ENCODE peak calls at places on chromosome 13, in eight cellular contexts. One of them, this sample, is unnamed.

GRCh38 chr13:102273111-102273510 is 128.7 kb downstream of the FGF14 start:
- DNase-seq in CD4-positive, alpha-beta memory T cell: no peak
- DNase-seq in uterus: no peak
- DNase-seq in dorsolateral prefrontal cortex: no peak
- DNase-seq in fibroblast of lung: no peak
- DNase-seq in esophagus squamous epithelium: no peak
- DNase-seq in cardiac muscle cell: no peak
- DNase-seq in suprapubic skin: no peak
- DNase-seq in this sample: no peak

GRCh38 chr13:45468676-45469075 is 3.9 kb downstream of the COG3 start:
- DNase-seq in CD4-positive, alpha-beta memory T cell: no peak
- DNase-seq in uterus: no peak
- DNase-seq in dorsolateral prefrontal cortex: no peak
- DNase-seq in fibroblast of lung: no peak
- DNase-seq in esophagus squamous epithelium: no peak
- DNase-seq in cardiac muscle cell: no peak
- DNase-seq in suprapubic skin: no peak
- DNase-seq in this sample: no peak

GRCh38 chr13:100673831-100674362 is 698 bp downstream of the TMTC4 start:
- DNase-seq in CD4-positive, alpha-beta memory T cell: peak
- DNase-seq in uterus: peak
- DNase-seq in dorsolateral prefrontal cortex: peak
- DNase-seq in fibroblast of lung: peak
- DNase-seq in esophagus squamous epithelium: no peak
- DNase-seq in cardiac muscle cell: peak
- DNase-seq in suprapubic skin: no peak
- DNase-seq in this sample: peak

GRCh38 chr13:99404005-99404755 is 97.0 kb upstream of the GPR183 start:
- DNase-seq in CD4-positive, alpha-beta memory T cell: no peak
- DNase-seq in uterus: no peak
- DNase-seq in dorsolateral prefrontal cortex: no peak
- DNase-seq in fibroblast of lung: no peak
- DNase-seq in esophagus squamous epithelium: no peak
- DNase-seq in cardiac muscle cell: no peak
- DNase-seq in suprapubic skin: peak
- DNase-seq in this sample: no peak

GRCh38 chr13:101474419-101474957 is 22.0 kb downstream of the ITGBL1 start:
- DNase-seq in CD4-positive, alpha-beta memory T cell: no peak
- DNase-seq in uterus: no peak
- DNase-seq in dorsolateral prefrontal cortex: no peak
- DNase-seq in fibroblast of lung: peak
- DNase-seq in esophagus squamous epithelium: no peak
- DNase-seq in cardiac muscle cell: peak
- DNase-seq in suprapubic skin: no peak
- DNase-seq in this sample: no peak

GRCh38 chr13:56864451-56864850 is 276.3 kb upstream of the PRR20A start:
- DNase-seq in CD4-positive, alpha-beta memory T cell: no peak
- DNase-seq in uterus: no peak
- DNase-seq in dorsolateral prefrontal cortex: no peak
- DNase-seq in fibroblast of lung: no peak
- DNase-seq in esophagus squamous epithelium: no peak
- DNase-seq in cardiac muscle cell: no peak
- DNase-seq in suprapubic skin: no peak
- DNase-seq in this sample: no peak

GRCh38 chr13:93180376-93180966 is 46.1 kb upstream of the GPC6 start:
- DNase-seq in CD4-positive, alpha-beta memory T cell: no peak
- DNase-seq in uterus: no peak
- DNase-seq in dorsolateral prefrontal cortex: no peak
- DNase-seq in fibroblast of lung: peak
- DNase-seq in esophagus squamous epithelium: no peak
- DNase-seq in cardiac muscle cell: peak
- DNase-seq in suprapubic skin: no peak
- DNase-seq in this sample: no peak

GRCh38 chr13:30331331-30331771 is 24.0 kb upstream of the KATNAL1 start:
- DNase-seq in CD4-positive, alpha-beta memory T cell: no peak
- DNase-seq in uterus: peak
- DNase-seq in dorsolateral prefrontal cortex: no peak
- DNase-seq in fibroblast of lung: no peak
- DNase-seq in esophagus squamous epithelium: no peak
- DNase-seq in cardiac muscle cell: no peak
- DNase-seq in suprapubic skin: peak
- DNase-seq in this sample: peak

DNA sequence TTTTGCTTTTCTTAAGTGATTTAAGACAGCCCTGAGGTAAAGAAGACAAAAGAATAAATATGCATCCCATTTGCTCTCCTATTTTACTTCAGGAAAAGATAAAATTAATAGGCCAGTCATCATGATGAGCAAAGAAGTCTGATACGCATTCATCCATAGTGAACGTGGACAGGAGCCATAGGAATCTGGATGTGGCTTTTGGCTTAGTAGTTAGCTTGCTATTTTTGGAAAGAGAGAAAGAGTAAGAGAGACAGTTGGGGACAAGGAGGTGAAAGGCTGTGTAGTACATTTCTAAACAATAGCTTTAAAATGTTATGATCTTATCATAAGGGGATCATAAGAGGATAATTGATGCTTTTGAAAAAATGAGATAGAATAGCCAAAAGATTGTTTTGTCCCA is 545.2 kb downstream of the IRS2 start:
- DNase-seq in CD4-positive, alpha-beta memory T cell: no peak
- DNase-seq in uterus: no peak
- DNase-seq in dorsolateral prefrontal cortex: no peak
- DNase-seq in fibroblast of lung: no peak
- DNase-seq in esophagus squamous epithelium: no peak
- DNase-seq in cardiac muscle cell: no peak
- DNase-seq in suprapubic skin: no peak
- DNase-seq in this sample: no peak
- H3K27ac ChIP-seq in CD4-positive, alpha-beta memory T cell: no peak
- H3K27ac ChIP-seq in uterus: no peak
- H3K27ac ChIP-seq in dorsolateral prefrontal cortex: no peak
- H3K27ac ChIP-seq in fibroblast of lung: no peak
- H3K27ac ChIP-seq in esophagus squamous epithelium: no peak
- H3K27ac ChIP-seq in cardiac muscle cell: no peak
- H3K27ac ChIP-seq in suprapubic skin: no peak
- H3K27ac ChIP-seq in this sample: no peak

DNA sequence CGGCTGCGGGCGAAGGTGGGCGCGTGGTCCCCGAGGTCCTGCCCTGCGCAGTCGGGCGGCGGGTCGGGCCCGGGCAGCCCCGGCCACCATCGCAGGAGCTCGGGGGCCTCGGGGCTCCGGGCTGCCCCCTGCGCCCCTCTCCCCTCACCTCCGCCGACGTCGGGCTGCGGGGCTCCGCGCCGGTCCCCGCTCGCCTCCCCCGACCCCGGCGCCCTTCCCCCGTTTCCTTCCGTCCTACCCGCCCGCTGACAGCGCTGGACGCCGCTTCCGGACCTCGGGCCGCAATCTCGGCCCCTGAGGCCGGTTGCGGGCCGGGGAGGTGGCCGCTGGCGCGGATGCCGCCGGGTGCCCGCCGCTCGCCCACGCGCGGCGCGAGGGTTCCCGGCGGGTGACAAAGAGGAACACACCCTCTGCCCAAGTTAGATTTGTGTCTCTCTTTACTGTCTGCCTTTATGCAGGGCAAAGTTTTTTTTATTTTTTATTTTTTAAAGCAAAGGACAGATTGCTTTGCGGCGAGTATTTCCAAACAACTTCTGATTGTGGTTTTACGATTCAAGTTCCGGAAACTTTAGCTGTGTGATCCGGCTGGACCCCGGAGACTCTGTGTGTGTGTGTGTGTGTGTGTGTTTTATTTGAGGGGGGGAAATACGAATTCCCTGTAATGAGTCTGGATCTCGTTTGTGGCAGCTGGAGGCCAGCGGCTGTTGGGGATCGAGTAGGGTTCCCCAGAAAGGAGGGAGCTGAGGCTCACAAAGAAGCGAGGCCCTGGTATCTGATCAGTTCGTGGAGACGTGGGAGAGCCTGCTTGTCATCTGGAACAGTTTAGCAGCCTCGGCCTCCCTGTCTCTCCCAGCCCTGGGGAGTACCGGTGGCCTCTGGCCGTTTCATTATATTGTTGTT is 957 bp downstream of the FARP1 start:
- DNase-seq in CD4-positive, alpha-beta memory T cell: no peak
- DNase-seq in uterus: peak
- DNase-seq in dorsolateral prefrontal cortex: peak
- DNase-seq in fibroblast of lung: peak
- DNase-seq in esophagus squamous epithelium: no peak
- DNase-seq in cardiac muscle cell: peak
- DNase-seq in suprapubic skin: no peak
- DNase-seq in this sample: peak
- H3K27ac ChIP-seq in CD4-positive, alpha-beta memory T cell: no peak
- H3K27ac ChIP-seq in uterus: peak
- H3K27ac ChIP-seq in dorsolateral prefrontal cortex: peak
- H3K27ac ChIP-seq in fibroblast of lung: peak
- H3K27ac ChIP-seq in esophagus squamous epithelium: peak
- H3K27ac ChIP-seq in cardiac muscle cell: peak
- H3K27ac ChIP-seq in suprapubic skin: peak
- H3K27ac ChIP-seq in this sample: peak

GRCh38 chr13:28475916-28476725 is 18.8 kb downstream of the FLT1 start:
- DNase-seq in CD4-positive, alpha-beta memory T cell: no peak
- DNase-seq in uterus: no peak
- DNase-seq in dorsolateral prefrontal cortex: no peak
- DNase-seq in fibroblast of lung: peak
- DNase-seq in esophagus squamous epithelium: no peak
- DNase-seq in cardiac muscle cell: peak
- DNase-seq in suprapubic skin: no peak
- DNase-seq in this sample: no peak
- H3K27ac ChIP-seq in CD4-positive, alpha-beta memory T cell: no peak
- H3K27ac ChIP-seq in uterus: no peak
- H3K27ac ChIP-seq in dorsolateral prefrontal cortex: no peak
- H3K27ac ChIP-seq in fibroblast of lung: no peak
- H3K27ac ChIP-seq in esophagus squamous epithelium: no peak
- H3K27ac ChIP-seq in cardiac muscle cell: no peak
- H3K27ac ChIP-seq in suprapubic skin: no peak
- H3K27ac ChIP-seq in this sample: no peak

GRCh38 chr13:110280231-110280813 is 26.6 kb downstream of the COL4A1 start:
- DNase-seq in CD4-positive, alpha-beta memory T cell: no peak
- DNase-seq in uterus: no peak
- DNase-seq in dorsolateral prefrontal cortex: no peak
- DNase-seq in fibroblast of lung: no peak
- DNase-seq in esophagus squamous epithelium: no peak
- DNase-seq in cardiac muscle cell: no peak
- DNase-seq in suprapubic skin: no peak
- DNase-seq in this sample: no peak

GRCh38 chr13:110279684-110280083 is 27.3 kb downstream of the COL4A1 start:
- DNase-seq in CD4-positive, alpha-beta memory T cell: no peak
- DNase-seq in uterus: no peak
- DNase-seq in dorsolateral prefrontal cortex: no peak
- DNase-seq in fibroblast of lung: no peak
- DNase-seq in esophagus squamous epithelium: no peak
- DNase-seq in cardiac muscle cell: no peak
- DNase-seq in suprapubic skin: no peak
- DNase-seq in this sample: no peak

GRCh38 chr13:110281736-110282135 is 25.2 kb downstream of the COL4A1 start:
- DNase-seq in CD4-positive, alpha-beta memory T cell: no peak
- DNase-seq in uterus: no peak
- DNase-seq in dorsolateral prefrontal cortex: no peak
- DNase-seq in fibroblast of lung: no peak
- DNase-seq in esophagus squamous epithelium: no peak
- DNase-seq in cardiac muscle cell: no peak
- DNase-seq in suprapubic skin: no peak
- DNase-seq in this sample: no peak

GRCh38 chr13:110282316-110282841 is 24.6 kb downstream of the COL4A1 start:
- DNase-seq in CD4-positive, alpha-beta memory T cell: no peak
- DNase-seq in uterus: no peak
- DNase-seq in dorsolateral prefrontal cortex: no peak
- DNase-seq in fibroblast of lung: no peak
- DNase-seq in esophagus squamous epithelium: no peak
- DNase-seq in cardiac muscle cell: no peak
- DNase-seq in suprapubic skin: no peak
- DNase-seq in this sample: no peak

GRCh38 chr13:110280996-110281688 is 25.8 kb downstream of the COL4A1 start:
- DNase-seq in CD4-positive, alpha-beta memory T cell: no peak
- DNase-seq in uterus: peak
- DNase-seq in dorsolateral prefrontal cortex: no peak
- DNase-seq in fibroblast of lung: no peak
- DNase-seq in esophagus squamous epithelium: no peak
- DNase-seq in cardiac muscle cell: no peak
- DNase-seq in suprapubic skin: no peak
- DNase-seq in this sample: peak
- H3K27ac ChIP-seq in CD4-positive, alpha-beta memory T cell: no peak
- H3K27ac ChIP-seq in uterus: peak
- H3K27ac ChIP-seq in dorsolateral prefrontal cortex: no peak
- H3K27ac ChIP-seq in fibroblast of lung: peak
- H3K27ac ChIP-seq in esophagus squamous epithelium: peak
- H3K27ac ChIP-seq in cardiac muscle cell: no peak
- H3K27ac ChIP-seq in suprapubic skin: peak
- H3K27ac ChIP-seq in this sample: peak

GRCh38 chr13:73466561-73466960 is 407.8 kb downstream of the KLF5 start:
- DNase-seq in CD4-positive, alpha-beta memory T cell: no peak
- DNase-seq in uterus: no peak
- DNase-seq in dorsolateral prefrontal cortex: no peak
- DNase-seq in fibroblast of lung: no peak
- DNase-seq in esophagus squamous epithelium: no peak
- DNase-seq in cardiac muscle cell: no peak
- DNase-seq in suprapubic skin: no peak
- DNase-seq in this sample: no peak

GRCh38 chr13:73464758-73465628 is 406.2 kb downstream of the KLF5 start:
- DNase-seq in CD4-positive, alpha-beta memory T cell: no peak
- DNase-seq in uterus: no peak
- DNase-seq in dorsolateral prefrontal cortex: no peak
- DNase-seq in fibroblast of lung: no peak
- DNase-seq in esophagus squamous epithelium: no peak
- DNase-seq in cardiac muscle cell: no peak
- DNase-seq in suprapubic skin: no peak
- DNase-seq in this sample: no peak

GRCh38 chr13:73467103-73467502 is 408.3 kb downstream of the KLF5 start:
- DNase-seq in CD4-positive, alpha-beta memory T cell: no peak
- DNase-seq in uterus: no peak
- DNase-seq in dorsolateral prefrontal cortex: no peak
- DNase-seq in fibroblast of lung: no peak
- DNase-seq in esophagus squamous epithelium: no peak
- DNase-seq in cardiac muscle cell: peak
- DNase-seq in suprapubic skin: no peak
- DNase-seq in this sample: no peak

GRCh38 chr13:73462241-73462640 is 403.4 kb downstream of the KLF5 start:
- DNase-seq in CD4-positive, alpha-beta memory T cell: no peak
- DNase-seq in uterus: no peak
- DNase-seq in dorsolateral prefrontal cortex: no peak
- DNase-seq in fibroblast of lung: no peak
- DNase-seq in esophagus squamous epithelium: no peak
- DNase-seq in cardiac muscle cell: no peak
- DNase-seq in suprapubic skin: no peak
- DNase-seq in this sample: no peak

DNA sequence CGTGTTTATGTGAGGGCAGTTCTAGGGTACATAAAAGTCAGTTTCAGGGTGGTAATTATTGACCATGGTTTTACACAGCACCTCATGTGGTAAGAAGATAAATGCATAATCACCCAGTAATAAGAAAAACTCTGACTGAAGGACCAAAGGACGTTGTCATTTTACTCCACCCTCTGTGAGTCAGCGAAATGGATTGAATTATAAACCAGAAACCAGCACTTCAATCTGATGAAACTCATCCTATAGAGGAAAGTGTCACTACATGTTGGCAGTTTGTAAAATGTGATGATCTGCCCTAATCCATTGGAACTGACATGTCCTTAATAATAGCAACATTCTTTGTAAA is 406.8 kb downstream of the KLF5 start:
- DNase-seq in CD4-positive, alpha-beta memory T cell: no peak
- DNase-seq in uterus: no peak
- DNase-seq in dorsolateral prefrontal cortex: no peak
- DNase-seq in fibroblast of lung: peak
- DNase-seq in esophagus squamous epithelium: no peak
- DNase-seq in cardiac muscle cell: no peak
- DNase-seq in suprapubic skin: no peak
- DNase-seq in this sample: no peak
- H3K27ac ChIP-seq in CD4-positive, alpha-beta memory T cell: no peak
- H3K27ac ChIP-seq in uterus: no peak
- H3K27ac ChIP-seq in dorsolateral prefrontal cortex: no peak
- H3K27ac ChIP-seq in fibroblast of lung: no peak
- H3K27ac ChIP-seq in esophagus squamous epithelium: peak
- H3K27ac ChIP-seq in cardiac muscle cell: no peak
- H3K27ac ChIP-seq in suprapubic skin: peak
- H3K27ac ChIP-seq in this sample: no peak

GRCh38 chr13:44220948-44221347 is 152.7 kb upstream of the SERP2 start:
- DNase-seq in CD4-positive, alpha-beta memory T cell: no peak
- DNase-seq in uterus: no peak
- DNase-seq in dorsolateral prefrontal cortex: no peak
- DNase-seq in fibroblast of lung: no peak
- DNase-seq in esophagus squamous epithelium: no peak
- DNase-seq in cardiac muscle cell: no peak
- DNase-seq in suprapubic skin: no peak
- DNase-seq in this sample: no peak
- H3K27ac ChIP-seq in CD4-positive, alpha-beta memory T cell: no peak
- H3K27ac ChIP-seq in uterus: peak
- H3K27ac ChIP-seq in dorsolateral prefrontal cortex: peak
- H3K27ac ChIP-seq in fibroblast of lung: no peak
- H3K27ac ChIP-seq in esophagus squamous epithelium: peak
- H3K27ac ChIP-seq in cardiac muscle cell: no peak
- H3K27ac ChIP-seq in suprapubic skin: no peak
- H3K27ac ChIP-seq in this sample: no peak

This sample was measured in testis.